ENCODE peak calls at places on chromosomes 6 and 20, in ten cellular contexts. V, G, D, R, M, T, O, K, W and A are unnamed samples.

GRCh38 chr20:38098952-38099351 is 65.4 kb downstream of the RPRD1B start:
- DNase-seq in T (no peak), O (no peak), R (no peak), K (no peak), M (no peak), G (no peak), W (no peak), D (no peak), V (no peak), A (no peak)

GRCh38 chr6:97668716-97669115 is 385.7 kb upstream of the MMS22L start:
- DNase-seq in G (no peak), R (peak), M (no peak), W (no peak), K (no peak), T (no peak), V (peak), D (no peak), O (no peak), A (no peak)

GRCh38 chr20:41178904-41179432 is 41.6 kb downstream of the PLCG1 start:
- DNase-seq in W (no peak), D (no peak), O (peak), T (no peak), G (no peak), V (no peak), R (peak), M (no peak), K (no peak), A (no peak)

GRCh38 chr6:3162067-3162497 is 4.7 kb upstream of the TUBB2A start:
- DNase-seq in R (no peak), M (no peak), K (no peak), O (no peak), W (no peak), D (no peak), V (no peak), T (no peak), G (no peak), A (no peak)

GRCh38 chr20:52035498-52035897 is 156.1 kb downstream of the ZFP64 start:
- DNase-seq in G (no peak), T (no peak), V (no peak), D (no peak), W (no peak), K (no peak), O (peak), M (no peak), R (no peak), A (no peak)

GRCh38 chr6:39411465-39411864 is 89.0 kb upstream of the KCNK16 start:
- DNase-seq in W (no peak), K (no peak), T (no peak), R (no peak), V (no peak), M (no peak), D (no peak), O (no peak), G (peak), A (no peak)

GRCh38 chr20:41135187-41135887 is 2.0 kb upstream of the PLCG1 start:
- DNase-seq in W (peak), O (peak), T (peak), R (peak), K (peak), V (peak), D (no peak), G (peak), M (peak), A (no peak)

GRCh38 chr6:158654960-158655485 is 5.2 kb downstream of the SYTL3 start:
- DNase-seq in R (no peak), K (no peak), W (no peak), T (peak), G (no peak), O (peak), V (no peak), D (no peak), M (no peak), A (no peak)

GRCh38 chr6:158969148-158969547 is 30.9 kb downstream of the RSPH3 start:
- DNase-seq in W (no peak), T (no peak), R (no peak), O (no peak), D (no peak), M (no peak), V (no peak), K (no peak), G (no peak), A (no peak)

GRCh38 chr6:41318648-41319565 is 16.5 kb upstream of the NCR2 start:
- DNase-seq in D (peak), W (peak), K (peak), O (peak), G (peak), T (peak), V (peak), R (peak), M (peak), A (peak)
- H3K4me3 ChIP-seq in D (peak), W (peak), K (peak), O (no peak), G (peak), T (peak), V (peak), R (peak), M (no peak), A (no peak)

GRCh38 chr20:44728835-44729342 is 13.7 kb downstream of the CCN5 start:
- DNase-seq in V (no peak), R (peak), M (no peak), T (peak), G (peak), D (peak), O (peak), K (peak), W (peak), A (no peak)
- H3K4me3 ChIP-seq in V (no peak), R (no peak), M (no peak), T (no peak), G (no peak), D (no peak), O (no peak), K (peak), W (peak), A (no peak)

GRCh38 chr6:152472325-152472724 is 164.8 kb downstream of the SYNE1 start:
- DNase-seq in D (no peak), W (no peak), T (no peak), O (no peak), M (no peak), K (no peak), V (no peak), G (no peak), R (no peak), A (no peak)
- H3K4me3 ChIP-seq in D (no peak), W (no peak), T (no peak), O (no peak), M (no peak), K (no peak), V (no peak), G (no peak), R (no peak), A (no peak)

GRCh38 chr6:41373367-41373918 is 38.0 kb downstream of the NCR2 start:
- DNase-seq in T (no peak), D (no peak), W (no peak), K (no peak), R (peak), V (no peak), O (no peak), M (no peak), G (no peak), A (no peak)
- H3K4me3 ChIP-seq in T (no peak), D (no peak), W (no peak), K (no peak), R (peak), V (peak), O (no peak), M (no peak), G (no peak), A (no peak)

DNA sequence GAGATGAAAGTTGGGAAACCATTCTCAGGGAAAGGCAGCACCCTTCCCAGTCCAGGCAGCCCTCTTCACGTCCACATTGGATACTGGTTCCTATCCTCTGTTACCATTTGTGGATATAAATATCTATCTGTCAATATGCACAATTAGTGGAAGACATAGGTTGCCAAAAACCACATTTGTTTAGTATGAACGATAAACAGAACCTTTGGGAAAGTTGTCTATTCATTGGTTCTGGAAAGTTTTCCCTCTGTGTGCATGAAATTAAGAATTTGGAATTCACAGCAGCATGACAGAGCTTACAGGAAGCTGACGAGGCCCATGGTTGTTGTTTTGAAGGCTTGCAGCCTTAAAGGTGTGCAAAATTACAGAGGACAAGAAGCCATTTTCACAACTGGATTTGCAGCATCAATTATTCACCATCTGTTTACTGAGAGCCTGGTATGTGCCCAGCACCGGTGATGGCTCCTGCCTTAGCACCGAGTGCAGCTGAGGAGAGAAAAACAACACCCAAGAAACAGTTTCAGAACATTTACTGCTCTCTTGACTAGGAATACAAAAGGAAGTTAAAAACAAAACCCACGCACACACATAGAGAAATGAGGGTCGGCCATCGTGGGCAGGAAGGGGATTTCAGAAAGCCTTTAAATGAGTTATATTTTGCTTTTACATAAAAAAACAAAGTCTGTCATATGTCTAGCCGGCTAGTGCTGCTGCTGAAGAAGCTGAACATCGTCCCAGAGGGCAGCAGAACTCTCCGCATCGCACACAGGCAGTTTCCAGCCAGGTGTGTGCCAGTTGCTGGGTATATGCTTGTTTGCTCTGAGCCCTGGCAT is 319.6 kb downstream of the FARS2 start:
- DNase-seq in V (no peak), R (no peak), W (no peak), D (no peak), G (no peak), K (no peak), O (no peak), T (no peak), M (peak), A (no peak)
- H3K4me3 ChIP-seq in V (no peak), R (no peak), W (no peak), D (no peak), G (no peak), K (no peak), O (no peak), T (no peak), M (no peak), A (no peak)

GRCh38 chr6:130928993-130929678 is 101.9 kb downstream of the SMLR1 start:
- DNase-seq in G (no peak), O (no peak), D (peak), V (no peak), M (no peak), W (no peak), T (no peak), R (no peak), K (no peak), A (peak)
- H3K4me3 ChIP-seq in G (no peak), O (no peak), D (no peak), V (no peak), M (no peak), W (no peak), T (no peak), R (no peak), K (no peak), A (no peak)